ENCODE peak calls at places on chromosome 4, in five cellular contexts. T is neuronal stem cell, S is Karpas-422, F is GM23338, Z is IMR-90. B is an unnamed sample.

GRCh38 chr4:18007625-18008024 is 13.9 kb downstream of the LCORL start:
- DNase-seq in T (no peak), S (no peak), F (no peak), Z (no peak), B (no peak)

GRCh38 chr4:103634236-103634635 is 85.5 kb downstream of the TACR3 start:
- DNase-seq in T (no peak), S (peak), F (peak), Z (no peak), B (no peak)

GRCh38 chr4:8373973-8374545 is 66.5 kb downstream of the ACOX3 start:
- DNase-seq in T (no peak), S (no peak), F (no peak), Z (no peak), B (no peak)

GRCh38 chr4:68724426-68724825 is 54.0 kb upstream of the UGT2B15 start:
- DNase-seq in T (no peak), S (no peak), F (peak), Z (no peak), B (no peak)

GRCh38 chr4:147786031-147786430 is 54.1 kb downstream of the ARHGAP10 start:
- DNase-seq in T (no peak), S (peak), F (no peak), Z (no peak), B (no peak)

GRCh38 chr4:23614284-23614892 is 275.5 kb downstream of the PPARGC1A start:
- DNase-seq in T (no peak), S (peak), F (peak), Z (peak), B (peak)

GRCh38 chr4:149993030-149993429 is 85.2 kb upstream of the DCLK2 start:
- DNase-seq in T (no peak), S (no peak), F (no peak), Z (peak), B (no peak)

GRCh38 chr4:54233697-54234496 is 4.8 kb downstream of the PDGFRA start:
- DNase-seq in T (peak), S (peak), F (peak), Z (peak), B (peak)

GRCh38 chr4:87707279-87707918 is 57.3 kb downstream of the DMP1 start:
- DNase-seq in T (no peak), S (no peak), F (peak), Z (no peak), B (no peak)

GRCh38 chr4:98903963-98904362 is 25.0 kb downstream of the EIF4E start:
- DNase-seq in T (no peak), S (no peak), F (no peak), Z (no peak), B (no peak)

DNA sequence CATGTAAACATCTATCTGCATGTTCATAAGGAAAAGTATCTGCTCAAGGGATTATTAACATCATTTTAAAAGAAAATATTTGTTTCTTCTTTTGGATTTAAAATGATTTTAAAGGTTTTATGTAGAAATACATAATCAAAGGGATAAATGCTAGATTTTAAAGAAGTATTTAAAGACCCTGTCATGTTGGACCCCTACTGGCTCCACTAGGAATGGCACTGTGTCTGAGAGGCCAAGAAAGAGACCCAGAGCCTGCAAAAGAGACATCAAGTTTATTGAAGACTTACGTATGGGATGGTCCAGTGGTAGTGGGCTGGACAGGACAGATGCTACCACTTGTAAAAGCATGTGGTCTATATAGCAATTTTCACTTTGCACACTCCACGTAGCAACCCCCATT is 78.7 kb upstream of the PCDH18 start:
- DNase-seq in T (no peak), S (no peak), F (peak), Z (peak), B (peak)
- H2AFZ ChIP-seq in T (peak), S (no peak), F (no peak), Z (no peak), B (peak)

DNA sequence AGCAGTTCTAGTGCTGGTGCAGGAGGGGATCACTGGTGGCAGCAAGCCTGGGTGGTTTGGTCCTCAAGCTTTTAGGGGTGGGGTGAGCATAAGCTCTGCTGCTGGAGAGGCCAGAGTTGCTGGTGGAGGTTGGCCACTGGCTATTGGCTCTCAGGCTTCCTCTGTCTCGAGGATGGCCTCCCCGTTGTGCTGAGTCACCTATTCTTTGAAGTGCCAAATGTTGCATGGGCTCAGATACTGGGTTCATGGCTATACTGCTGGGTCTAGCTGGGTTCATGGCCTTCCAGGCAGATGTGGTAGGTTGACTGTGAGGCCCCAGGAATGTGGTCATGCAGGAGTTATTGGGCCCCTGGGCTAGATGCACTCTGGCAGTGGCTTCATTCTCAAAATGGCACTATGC is 466.3 kb downstream of the NAF1 start:
- DNase-seq in T (no peak), S (no peak), F (no peak), Z (no peak), B (no peak)
- H2AFZ ChIP-seq in T (peak), S (no peak), F (no peak), Z (no peak), B (no peak)

DNA sequence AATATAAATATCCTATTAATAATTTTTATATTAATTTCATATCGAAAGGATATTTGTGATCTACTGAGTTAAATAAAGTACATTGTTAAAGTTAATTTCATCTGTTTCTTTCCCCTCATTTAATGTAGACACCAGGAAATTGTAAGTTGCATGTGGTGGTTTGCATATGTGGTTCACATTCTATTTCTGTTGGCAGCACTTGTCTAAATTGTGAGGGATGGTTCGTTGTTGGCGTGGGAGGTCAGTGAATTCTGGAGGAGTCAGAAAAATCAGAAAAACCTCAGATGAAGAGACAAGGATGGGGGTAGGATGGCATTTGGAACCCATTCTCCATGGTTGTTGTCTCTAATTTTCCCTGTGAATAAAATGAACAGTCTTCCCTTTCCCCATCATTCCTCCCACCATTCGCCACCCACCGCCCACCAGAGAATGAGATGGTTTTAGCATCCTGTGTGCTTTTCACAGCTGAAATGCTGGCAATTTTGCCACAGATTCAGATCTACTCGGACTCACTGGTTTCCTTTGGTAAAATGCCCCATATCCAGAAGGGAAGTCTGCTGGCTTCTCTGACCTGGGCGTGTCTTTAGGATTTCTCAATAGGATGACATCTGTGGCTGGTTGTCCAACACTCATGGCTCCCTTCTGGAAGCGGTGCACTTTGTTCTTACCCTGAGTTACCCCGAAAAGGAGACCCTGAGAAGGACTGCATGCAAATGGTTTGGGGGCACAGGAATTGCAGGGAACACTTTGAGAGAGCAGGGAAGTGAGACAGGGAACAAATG is 52.3 kb downstream of the LGI2 start:
- DNase-seq in T (no peak), S (peak), F (no peak), Z (no peak), B (peak)
- H2AFZ ChIP-seq in T (no peak), S (no peak), F (no peak), Z (no peak), B (peak)

DNA sequence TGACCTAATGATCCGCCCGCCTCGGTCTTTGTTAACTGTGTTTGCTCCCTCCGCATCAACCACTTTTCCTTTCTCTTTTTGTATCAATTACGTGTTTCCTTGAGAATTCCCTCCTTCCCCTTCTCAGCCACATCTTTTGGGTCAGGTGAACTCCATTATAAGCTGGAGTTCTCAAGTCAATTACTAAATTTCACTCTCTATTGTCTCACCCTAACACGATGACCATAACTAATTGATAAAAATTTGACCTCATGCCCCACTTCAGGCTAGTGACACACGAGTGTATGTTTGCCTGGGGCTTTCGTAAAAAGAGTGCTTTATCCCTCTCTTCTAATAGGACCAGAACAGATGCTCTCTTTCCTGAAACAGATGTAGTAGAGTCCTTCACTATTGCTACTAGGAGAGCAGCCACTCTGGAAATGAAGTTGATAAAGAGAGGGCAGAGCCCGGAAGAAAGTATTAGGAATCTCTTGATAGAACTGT is 403.6 kb upstream of the ANXA10 start:
- DNase-seq in T (no peak), S (no peak), F (no peak), Z (no peak), B (no peak)
- H2AFZ ChIP-seq in T (no peak), S (no peak), F (peak), Z (no peak), B (no peak)